ENCODE peak calls at places on chromosomes 6 and 20, in six cellular contexts. F is stimulated activated CD8-positive, alpha-beta memory T cell treated with anti-CD3 and anti-CD28 coated beads, Interleukin-12 subunit alpha, Interleukin-12 subunit beta, amount 100 ng/mL, for 4 hours; L is T-helper 1 cell; G is mesothelial cell of epicardium; J is GM12865; W is C1 segment of cervical spinal cord. C is an unnamed sample.

GRCh38 chr6:37565267-37566208 is 65.8 kb upstream of the CCDC167 start:
- DNase-seq in F (no peak), L (no peak), G (peak), J (peak), W (no peak), C (peak)

GRCh38 chr20:3166338-3166912 is 6.8 kb upstream of the FASTKD5 start:
- DNase-seq in F (no peak), L (no peak), G (no peak), J (no peak), W (no peak), C (no peak)

GRCh38 chr6:21454262-21454661 is 139.3 kb upstream of the SOX4 start:
- DNase-seq in F (no peak), L (no peak), G (no peak), J (no peak), W (no peak), C (no peak)

GRCh38 chr6:111605100-111605748 is 454 bp downstream of the TRAF3IP2 start:
- DNase-seq in F (no peak), L (peak), G (no peak), J (peak), W (peak), C (no peak)

GRCh38 chr20:61853073-61854005 is 212.3 kb downstream of the TAF4 start:
- DNase-seq in F (no peak), L (no peak), G (no peak), J (no peak), W (no peak), C (no peak)

GRCh38 chr6:17212541-17213371 is 68.4 kb upstream of the RBM24 start:
- DNase-seq in F (no peak), L (no peak), G (no peak), J (no peak), W (no peak), C (peak)

GRCh38 chr20:41177636-41178035 is 40.3 kb downstream of the PLCG1 start:
- DNase-seq in F (no peak), L (no peak), G (no peak), J (no peak), W (no peak), C (no peak)

GRCh38 chr6:13508711-13509705 is 21.6 kb upstream of the GFOD1 start:
- DNase-seq in F (no peak), L (no peak), G (no peak), J (no peak), W (no peak), C (no peak)

GRCh38 chr6:48757661-48758060 is 646.7 kb upstream of the PTCHD4 start:
- DNase-seq in F (no peak), L (no peak), G (no peak), J (no peak), W (no peak), C (no peak)

GRCh38 chr6:131059486-131059885 is 3.6 kb downstream of the EPB41L2 start:
- DNase-seq in F (no peak), L (no peak), G (no peak), J (no peak), W (no peak), C (no peak)

GRCh38 chr6:1039746-1040145 is 272.2 kb upstream of the FOXQ1 start:
- DNase-seq in F (no peak), L (no peak), G (no peak), J (no peak), W (no peak), C (no peak)

GRCh38 chr20:38196016-38196415 is 30.9 kb upstream of the TGM2 start:
- DNase-seq in F (no peak), L (no peak), G (no peak), J (no peak), W (no peak), C (no peak)

GRCh38 chr6:15332441-15332840 is 86.6 kb downstream of the JARID2 start:
- DNase-seq in F (no peak), L (no peak), G (no peak), J (no peak), W (no peak), C (no peak)

C was measured in glutamatergic neuron.